ENCODE peak calls at places on chromosomes 12 and 14, in five cellular contexts. H is IMR-90, N is left ventricle myocardium inferior, U is fibroblast of lung, P is lung. C is an unnamed sample.
A peak's percentile ranks its signal among the peaks of the same experiment; 100 is the strongest.

GRCh38 chr12:123497065-123497464 is 36.5 kb downstream of the RILPL1 start:
- DNase-seq in H (no peak), N (no peak), U (no peak), P (no peak), C (no peak)

GRCh38 chr14:75370416-75371205 is 57.2 kb upstream of the JDP2 start:
- DNase-seq in H (no peak), N (no peak), U (no peak), P (no peak), C (no peak)

GRCh38 chr12:113727651-113728061 is 238.5 kb downstream of the RBM19 start:
- DNase-seq in H (peak; percentile 69), N (no peak), U (no peak), P (no peak), C (no peak)

GRCh38 chr12:34297790-34298164 is 275.5 kb downstream of the ALG10 start:
- DNase-seq in H (no peak), N (no peak), U (no peak), P (no peak), C (no peak)

GRCh38 chr12:25397001-25397400 is 146.3 kb upstream of the KRAS start:
- DNase-seq in H (no peak), N (no peak), U (no peak), P (no peak), C (no peak)

GRCh38 chr12:11228268-11228879 is 41.1 kb downstream of the PRB3 start:
- DNase-seq in H (peak; percentile 30), N (no peak), U (peak; percentile 39), P (peak; percentile 29), C (peak; percentile 9)

GRCh38 chr12:130013771-130014484 is 110.1 kb upstream of the TMEM132D start:
- DNase-seq in H (no peak), N (peak; percentile 22), U (peak; percentile 4), P (peak; percentile 34), C (no peak)

GRCh38 chr12:29771786-29772185 is 12.0 kb downstream of the TMTC1 start:
- DNase-seq in H (peak; percentile 25), N (no peak), U (no peak), P (no peak), C (no peak)

DNA sequence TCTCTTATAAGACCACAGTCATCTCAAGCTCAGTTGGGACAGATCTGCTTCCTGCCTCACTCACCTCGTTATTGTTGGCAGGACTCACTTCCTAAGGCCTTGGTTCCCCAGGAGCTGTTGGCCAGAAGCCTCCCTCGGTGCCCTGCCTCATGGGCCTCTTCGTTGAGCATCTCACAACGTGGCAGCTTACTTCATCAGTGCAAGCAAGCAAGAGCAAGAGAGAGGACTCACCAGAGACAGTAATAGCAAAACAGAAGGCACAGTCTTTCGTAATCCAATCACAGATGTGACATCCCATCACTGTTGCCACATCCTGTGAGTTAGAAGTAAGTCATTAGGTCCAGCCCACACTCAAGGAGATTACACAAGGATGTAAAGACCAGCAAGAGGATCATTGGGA is 5.1 kb upstream of the NUMB start:
- DNase-seq in H (peak; percentile 98), N (no peak), U (peak; percentile 96), P (peak; percentile 38), C (no peak)
- H3K4me1 ChIP-seq in H (peaks cover 29% of the 10 kb centered on the region), N (peaks cover 70% of the 10 kb centered on the region), U (peaks cover 35% of the 10 kb centered on the region), P (peaks cover 35% of the 10 kb centered on the region), C (peaks cover 9% of the 10 kb centered on the region)

GRCh38 chr14:95106966-95107365 is 50.4 kb downstream of the DICER1 start:
- DNase-seq in H (peak; percentile 32), N (no peak), U (no peak), P (no peak), C (no peak)

GRCh38 chr14:95101736-95102677 is 55.3 kb downstream of the DICER1 start:
- DNase-seq in H (no peak), N (no peak), U (no peak), P (no peak), C (no peak)

GRCh38 chr14:95107711-95108110 is 49.6 kb downstream of the DICER1 start:
- DNase-seq in H (no peak), N (no peak), U (no peak), P (no peak), C (no peak)

GRCh38 chr14:95102678-95103039 is 54.7 kb downstream of the DICER1 start:
- DNase-seq in H (no peak), N (no peak), U (no peak), P (no peak), C (no peak)

GRCh38 chr14:95104911-95105310 is 52.4 kb downstream of the DICER1 start:
- DNase-seq in H (no peak), N (no peak), U (no peak), P (no peak), C (no peak)
- H3K36me3 ChIP-seq in H (peaks cover 46% of the 10 kb centered on the region), N (peaks cover 90% of the 10 kb centered on the region), U (peaks cover 9% of the 10 kb centered on the region), P (peaks cover 36% of the 10 kb centered on the region), C (peaks cover 92% of the 10 kb centered on the region)

DNA sequence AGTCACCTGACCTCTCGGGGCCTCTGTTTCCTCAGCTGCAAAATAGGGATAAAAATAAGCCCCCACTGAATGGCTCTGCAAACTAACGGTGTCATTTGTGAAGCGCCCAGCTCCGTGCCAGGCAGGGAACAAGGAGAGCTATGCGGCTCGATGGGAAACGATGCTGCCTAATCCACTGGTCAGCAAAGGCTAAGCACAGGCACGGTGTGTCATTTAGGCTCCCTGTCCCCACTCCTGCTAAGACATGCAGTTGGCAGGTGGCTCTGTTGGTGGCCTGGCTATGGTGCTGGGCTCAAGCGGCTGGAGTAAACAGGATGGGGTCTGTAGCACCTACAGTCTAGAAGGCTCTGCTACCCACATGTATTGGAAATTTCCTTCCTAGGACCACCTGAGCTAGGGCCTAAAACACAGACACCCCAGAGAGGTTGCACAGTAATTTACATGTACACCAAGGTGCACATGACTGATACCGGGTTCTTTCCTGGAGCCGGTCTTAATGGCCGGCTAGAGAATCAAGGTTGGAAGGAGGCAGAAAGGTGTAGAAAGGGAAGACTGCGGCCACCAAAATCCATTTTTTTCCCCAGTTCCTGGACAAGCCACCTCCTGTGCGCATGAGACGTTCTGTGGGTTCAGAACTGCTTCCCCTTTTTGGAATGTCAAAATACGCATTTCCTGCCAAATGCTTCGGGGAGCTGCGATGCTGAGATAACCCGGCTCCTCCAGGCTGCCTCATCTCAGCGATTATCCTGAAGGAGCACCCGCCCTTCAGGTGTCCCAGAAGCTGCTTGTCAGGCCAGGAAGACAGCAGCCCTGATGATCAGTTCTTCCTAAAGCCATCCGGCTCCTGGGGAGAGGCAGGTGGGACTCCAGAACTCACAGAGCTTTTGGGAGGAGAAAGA is 1.0 kb downstream of the CACNA2D4 start:
- DNase-seq in H (no peak), N (no peak), U (no peak), P (no peak), C (no peak)
- H3K4me3 ChIP-seq in H (no peak overlapping the region), N (peak overlapping the region; percentile 36), U (no peak overlapping the region), P (peak overlapping the region; percentile 7), C (no peak overlapping the region)

DNA sequence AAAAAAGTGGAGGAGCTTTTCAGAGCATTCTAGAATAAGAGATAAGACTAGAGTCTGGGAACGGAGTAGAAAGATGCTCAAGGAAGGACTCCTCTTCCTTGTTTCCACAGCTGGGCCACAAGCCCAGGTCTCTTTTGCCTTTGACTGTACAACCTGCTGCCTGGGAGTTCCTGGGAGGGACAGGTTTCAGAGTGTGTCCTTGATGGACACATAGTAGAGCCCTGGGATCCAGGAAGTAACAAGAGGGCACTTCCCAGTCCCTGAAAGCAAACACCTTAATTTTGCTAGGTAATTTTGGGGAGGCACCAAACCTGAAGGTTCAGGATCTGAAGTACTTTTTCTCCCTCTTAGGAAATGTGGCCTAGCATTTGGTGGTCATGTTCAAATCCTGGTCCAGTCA is 44.4 kb downstream of the CHST11 start:
- DNase-seq in H (no peak), N (no peak), U (no peak), P (no peak), C (no peak)
- H3K4me1 ChIP-seq in H (peaks cover 2% of the 10 kb centered on the region), N (peaks cover 23% of the 10 kb centered on the region), U (peaks cover 2% of the 10 kb centered on the region), P (peaks cover 9% of the 10 kb centered on the region), C (peaks cover 95% of the 10 kb centered on the region)

DNA sequence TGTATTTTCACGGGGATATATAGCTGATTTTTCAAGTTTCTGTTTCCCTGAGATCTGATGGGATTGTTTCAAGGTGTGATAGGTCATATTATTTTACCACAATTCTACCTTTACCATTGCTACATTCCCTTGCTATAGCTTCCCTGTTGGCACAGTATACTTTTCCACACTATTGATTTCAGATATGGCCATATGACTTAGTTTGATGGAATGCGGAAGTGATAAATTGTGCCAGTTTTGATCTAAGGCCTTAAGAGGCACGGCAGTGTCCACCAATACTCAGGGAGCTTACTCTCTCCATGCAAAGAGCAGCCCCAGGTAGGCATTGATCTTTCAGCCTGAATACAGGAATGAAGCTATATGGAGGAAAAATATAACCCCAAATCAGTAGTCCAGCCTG is 315.7 kb downstream of the SLC16A7 start:
- DNase-seq in H (no peak), N (no peak), U (no peak), P (no peak), C (no peak)
- H3K36me3 ChIP-seq in H (no peaks in the 10 kb centered on the region), N (no peaks in the 10 kb centered on the region), U (no peaks in the 10 kb centered on the region), P (no peaks in the 10 kb centered on the region), C (no peaks in the 10 kb centered on the region)

GRCh38 chr12:132178314-132178713 is 34.1 kb downstream of the NOC4L start:
- DNase-seq in H (no peak), N (no peak), U (no peak), P (no peak), C (no peak)
- H3K4me3 ChIP-seq in H (no peak overlapping the region), N (no peak overlapping the region), U (no peak overlapping the region), P (no peak overlapping the region), C (no peak overlapping the region)

GRCh38 chr14:30131698-30132097 is 204.1 kb upstream of the PRKD1 start:
- DNase-seq in H (no peak), N (no peak), U (no peak), P (no peak), C (no peak)

GRCh38 chr14:30132201-30132600 is 204.6 kb upstream of the PRKD1 start:
- DNase-seq in H (no peak), N (no peak), U (no peak), P (no peak), C (no peak)

GRCh38 chr14:30125322-30125944 is 197.8 kb upstream of the PRKD1 start:
- DNase-seq in H (no peak), N (no peak), U (no peak), P (no peak), C (no peak)

GRCh38 chr14:30129795-30130194 is 202.1 kb upstream of the PRKD1 start:
- DNase-seq in H (peak; percentile 17), N (no peak), U (peak; percentile 14), P (no peak), C (no peak)
- H3K4me1 ChIP-seq in H (no peaks in the 10 kb centered on the region), N (no peaks in the 10 kb centered on the region), U (no peaks in the 10 kb centered on the region), P (no peaks in the 10 kb centered on the region), C (no peaks in the 10 kb centered on the region)

DNA sequence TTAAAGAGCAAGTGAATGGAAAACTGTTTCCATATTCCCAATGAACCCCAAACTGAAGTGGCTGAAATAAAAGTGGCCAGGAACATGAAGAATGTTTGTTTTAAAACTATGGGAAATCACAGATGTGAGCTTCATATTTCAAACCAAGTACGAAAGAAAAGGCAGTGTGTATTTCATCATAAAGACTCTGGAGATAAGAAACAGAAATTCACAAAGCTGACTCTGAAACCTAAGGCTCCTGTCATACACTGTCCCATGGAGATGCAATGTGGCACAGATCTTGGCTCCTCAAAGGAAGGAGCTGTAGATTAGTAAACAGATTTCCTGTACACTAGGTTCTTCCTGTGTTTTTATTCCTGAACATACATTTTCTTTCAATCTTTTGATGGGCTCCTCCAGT is 304.4 kb downstream of the MED13L start:
- DNase-seq in H (peak; percentile 62), N (no peak), U (peak; percentile 52), P (no peak), C (no peak)
- H3K36me3 ChIP-seq in H (peaks cover 28% of the 10 kb centered on the region), N (peaks cover 69% of the 10 kb centered on the region), U (peaks cover 8% of the 10 kb centered on the region), P (peaks cover 21% of the 10 kb centered on the region), C (peaks cover 75% of the 10 kb centered on the region)